ENCODE peak calls at places on chromosomes 16 and 17, in four cellular contexts. One of them, this sample, is unnamed.

GRCh38 chr16:66025751-66026150 is 340.7 kb upstream of the CDH5 start:
- DNase-seq in thoracic aorta: no peak
- DNase-seq in upper lobe of right lung: no peak
- DNase-seq in cardiac muscle cell: no peak
- DNase-seq in this sample: no peak

GRCh38 chr16:85539629-85540291 is 73.4 kb upstream of the GSE1 start:
- DNase-seq in thoracic aorta: no peak
- DNase-seq in upper lobe of right lung: no peak
- DNase-seq in cardiac muscle cell: no peak
- DNase-seq in this sample: no peak

GRCh38 chr16:15833551-15833950 is 23.3 kb downstream of the MYH11 start:
- DNase-seq in upper lobe of right lung: no peak
- DNase-seq in cardiac muscle cell: no peak
- DNase-seq in thoracic aorta: no peak
- DNase-seq in this sample: no peak

GRCh38 chr17:74737299-74738050 is 419 bp downstream of the RAB37 start:
- DNase-seq in upper lobe of right lung: no peak
- DNase-seq in cardiac muscle cell: peak
- DNase-seq in thoracic aorta: no peak
- DNase-seq in this sample: no peak

GRCh38 chr17:31339906-31340661 is 18.7 kb upstream of the EVI2A start:
- DNase-seq in cardiac muscle cell: no peak
- DNase-seq in thoracic aorta: no peak
- DNase-seq in upper lobe of right lung: no peak
- DNase-seq in this sample: no peak

GRCh38 chr17:55660171-55660886 is 62.3 kb downstream of the TMEM100 start:
- DNase-seq in cardiac muscle cell: no peak
- DNase-seq in thoracic aorta: no peak
- DNase-seq in upper lobe of right lung: no peak
- DNase-seq in this sample: no peak

GRCh38 chr17:44758414-44759095 is at the start of gene ADAM11:
- DNase-seq in upper lobe of right lung: peak
- DNase-seq in cardiac muscle cell: peak
- DNase-seq in thoracic aorta: no peak
- DNase-seq in this sample: no peak

GRCh38 chr16:6349725-6350124 is 982.9 kb upstream of the RBFOX1 start:
- DNase-seq in thoracic aorta: no peak
- DNase-seq in cardiac muscle cell: no peak
- DNase-seq in upper lobe of right lung: no peak
- DNase-seq in this sample: no peak

GRCh38 chr16:80014241-80014939 is 413.9 kb upstream of the MAF start:
- DNase-seq in thoracic aorta: no peak
- DNase-seq in cardiac muscle cell: no peak
- DNase-seq in upper lobe of right lung: no peak
- DNase-seq in this sample: peak

GRCh38 chr16:87705780-87706277 is 60.0 kb downstream of the KLHDC4 start:
- DNase-seq in thoracic aorta: no peak
- DNase-seq in upper lobe of right lung: peak
- DNase-seq in cardiac muscle cell: no peak
- DNase-seq in this sample: no peak

GRCh38 chr16:53059672-53060071 is 4.9 kb downstream of the CHD9 start:
- DNase-seq in cardiac muscle cell: no peak
- DNase-seq in upper lobe of right lung: no peak
- DNase-seq in thoracic aorta: no peak
- DNase-seq in this sample: no peak

GRCh38 chr17:48612854-48613691 is 2.0 kb downstream of the HOXB8 start:
- DNase-seq in cardiac muscle cell: peak
- DNase-seq in upper lobe of right lung: no peak
- DNase-seq in thoracic aorta: no peak
- DNase-seq in this sample: no peak

GRCh38 chr17:17812211-17813054 is 24.4 kb downstream of the SREBF1 start:
- DNase-seq in upper lobe of right lung: peak
- DNase-seq in cardiac muscle cell: peak
- DNase-seq in thoracic aorta: no peak
- DNase-seq in this sample: no peak

GRCh38 chr17:77266891-77267341 is 126.1 kb downstream of the SEC14L1 start:
- DNase-seq in thoracic aorta: no peak
- DNase-seq in upper lobe of right lung: no peak
- DNase-seq in cardiac muscle cell: no peak
- DNase-seq in this sample: no peak

GRCh38 chr17:70184770-70185169 is 15.4 kb downstream of the KCNJ2 start:
- DNase-seq in thoracic aorta: no peak
- DNase-seq in upper lobe of right lung: no peak
- DNase-seq in cardiac muscle cell: no peak
- DNase-seq in this sample: no peak

GRCh38 chr17:77859411-77859810 is 99.1 kb upstream of the TNRC6C start:
- DNase-seq in cardiac muscle cell: no peak
- DNase-seq in upper lobe of right lung: peak
- DNase-seq in thoracic aorta: no peak
- DNase-seq in this sample: no peak

GRCh38 chr16:1669698-1670097 is 8.4 kb upstream of the JPT2 start:
- DNase-seq in cardiac muscle cell: no peak
- DNase-seq in upper lobe of right lung: no peak
- DNase-seq in thoracic aorta: no peak
- DNase-seq in this sample: no peak
- TF ChIP-seq CTCF in cardiac muscle cell: no peak
- TF ChIP-seq CTCF in upper lobe of right lung: no peak
- TF ChIP-seq CTCF in thoracic aorta: no peak
- TF ChIP-seq CTCF in this sample: no peak

DNA sequence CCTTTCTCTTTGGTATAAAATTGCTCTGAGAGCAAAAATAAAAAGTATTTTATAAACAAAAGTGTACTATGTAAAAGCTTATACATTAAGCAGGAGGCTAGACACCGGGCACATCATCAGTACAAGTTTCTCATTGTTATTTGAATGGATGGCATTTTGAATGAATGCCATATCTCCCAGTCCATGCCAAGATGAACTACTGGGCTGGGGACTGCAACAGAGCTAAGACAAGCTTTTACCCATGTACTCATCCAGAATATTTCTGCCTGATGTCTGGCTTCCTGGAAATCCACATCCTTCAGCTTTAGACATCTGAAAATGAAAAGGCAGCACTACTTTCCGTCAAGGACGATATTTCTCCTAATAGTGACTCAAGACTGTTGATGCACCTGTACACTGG is 174.0 kb downstream of the CDH8 start:
- DNase-seq in thoracic aorta: no peak
- DNase-seq in upper lobe of right lung: no peak
- DNase-seq in cardiac muscle cell: no peak
- DNase-seq in this sample: no peak
- TF ChIP-seq CTCF in thoracic aorta: no peak
- TF ChIP-seq CTCF in upper lobe of right lung: no peak
- TF ChIP-seq CTCF in cardiac muscle cell: no peak
- TF ChIP-seq CTCF in this sample: no peak

GRCh38 chr17:61393904-61394629 is 5.6 kb upstream of the TBX2 start:
- DNase-seq in thoracic aorta: no peak
- DNase-seq in upper lobe of right lung: no peak
- DNase-seq in cardiac muscle cell: peak
- DNase-seq in this sample: no peak

GRCh38 chr17:61392679-61393078 is 7.0 kb upstream of the TBX2 start:
- DNase-seq in upper lobe of right lung: no peak
- DNase-seq in cardiac muscle cell: no peak
- DNase-seq in thoracic aorta: no peak
- DNase-seq in this sample: no peak

GRCh38 chr17:61394630-61395408 is 4.8 kb upstream of the TBX2 start:
- DNase-seq in cardiac muscle cell: peak
- DNase-seq in upper lobe of right lung: no peak
- DNase-seq in thoracic aorta: no peak
- DNase-seq in this sample: no peak

GRCh38 chr17:61391595-61392291 is 7.9 kb upstream of the TBX2 start:
- DNase-seq in cardiac muscle cell: no peak
- DNase-seq in upper lobe of right lung: no peak
- DNase-seq in thoracic aorta: no peak
- DNase-seq in this sample: no peak

DNA sequence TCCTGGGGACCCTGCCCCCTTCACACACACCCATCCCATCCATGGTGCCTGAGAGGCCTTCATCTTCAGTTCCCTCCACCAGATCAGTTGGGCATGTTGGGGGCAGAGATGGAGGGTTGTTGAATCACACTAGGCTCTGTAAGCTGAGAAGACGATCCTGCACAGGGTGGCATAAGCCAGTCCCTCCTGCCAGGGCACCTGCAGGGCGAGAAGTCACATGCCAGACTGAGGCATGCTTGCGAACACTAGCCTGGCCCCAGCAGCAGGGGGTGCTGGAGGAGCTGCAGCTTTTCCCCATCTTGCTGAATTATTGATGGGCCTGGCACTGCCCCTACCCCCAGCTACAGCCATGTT is 6.1 kb upstream of the TBX2 start:
- DNase-seq in upper lobe of right lung: no peak
- DNase-seq in thoracic aorta: no peak
- DNase-seq in cardiac muscle cell: no peak
- DNase-seq in this sample: no peak
- TF ChIP-seq CTCF in upper lobe of right lung: peak
- TF ChIP-seq CTCF in thoracic aorta: no peak
- TF ChIP-seq CTCF in cardiac muscle cell: peak
- TF ChIP-seq CTCF in this sample: peak

DNA sequence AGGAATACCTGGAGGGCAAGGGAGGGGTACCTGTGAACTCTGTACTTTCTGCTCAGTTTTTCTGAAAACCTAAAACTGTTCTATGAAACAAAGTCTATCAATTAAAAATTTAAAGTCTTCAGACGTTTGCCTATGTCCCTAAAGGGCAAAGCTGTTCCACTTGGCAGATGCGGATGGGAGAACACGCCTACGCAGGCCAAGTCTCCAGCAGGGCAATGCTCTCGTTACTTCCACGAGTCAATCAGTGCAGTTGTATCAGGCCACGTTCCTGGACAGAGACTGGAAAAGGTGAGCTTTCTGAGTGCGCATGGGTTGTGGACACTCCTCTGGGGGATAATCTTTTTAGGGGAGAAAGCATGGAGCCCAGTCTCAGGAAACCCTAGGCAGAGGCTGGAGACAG is 86.6 kb downstream of the NXN start:
- DNase-seq in cardiac muscle cell: no peak
- DNase-seq in thoracic aorta: no peak
- DNase-seq in upper lobe of right lung: no peak
- DNase-seq in this sample: no peak
- TF ChIP-seq CTCF in cardiac muscle cell: no peak
- TF ChIP-seq CTCF in thoracic aorta: no peak
- TF ChIP-seq CTCF in upper lobe of right lung: no peak
- TF ChIP-seq CTCF in this sample: no peak

GRCh38 chr17:61411114-61411943 is 11.7 kb downstream of the TBX2 start:
- DNase-seq in cardiac muscle cell: peak
- DNase-seq in upper lobe of right lung: peak
- DNase-seq in thoracic aorta: no peak
- DNase-seq in this sample: peak
- TF ChIP-seq CTCF in cardiac muscle cell: peak
- TF ChIP-seq CTCF in upper lobe of right lung: peak
- TF ChIP-seq CTCF in thoracic aorta: no peak
- TF ChIP-seq CTCF in this sample: peak

DNA sequence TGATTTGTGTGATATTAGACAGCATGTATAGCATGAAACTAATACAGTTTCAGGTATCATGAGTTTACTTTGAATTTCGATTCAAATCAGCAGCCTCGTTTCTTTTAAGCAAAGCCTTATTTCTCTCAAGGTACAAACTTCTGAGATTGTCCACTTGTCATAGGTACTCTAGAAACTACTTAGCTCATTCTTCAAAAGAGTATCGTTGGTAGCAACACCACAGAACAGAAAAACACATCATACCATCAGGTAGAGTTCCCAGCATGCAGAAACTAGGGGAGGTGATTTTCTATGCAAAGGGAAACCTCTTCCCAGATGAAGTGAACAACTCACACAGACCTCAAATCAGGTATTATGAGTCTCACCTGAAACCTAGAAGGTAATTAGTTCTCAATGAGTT is 237.0 kb upstream of the SOX9 start:
- DNase-seq in upper lobe of right lung: no peak
- DNase-seq in cardiac muscle cell: no peak
- DNase-seq in thoracic aorta: no peak
- DNase-seq in this sample: no peak
- TF ChIP-seq CTCF in upper lobe of right lung: no peak
- TF ChIP-seq CTCF in cardiac muscle cell: no peak
- TF ChIP-seq CTCF in thoracic aorta: no peak
- TF ChIP-seq CTCF in this sample: no peak